ENCODE peak calls at places on chromosomes 11 and 22, in six cellular contexts. I is cardiac muscle cell; B is mammary epithelial cell; U is tibial nerve; M is CD4-positive, CD25-positive, alpha-beta regulatory T cell; X is thoracic aorta. D is an unnamed sample.

GRCh38 chr11:82776377-82776776 is 42.7 kb upstream of the FAM181B start:
- DNase-seq in I (no peak), X (no peak), U (no peak), M (no peak), B (peak; percentile 78), D (no peak)

GRCh38 chr11:119470316-119471266 is 47.6 kb upstream of the THY1 start:
- DNase-seq in M (no peak), B (peak; percentile 75), U (no peak), I (no peak), X (no peak), D (no peak)

GRCh38 chr11:9783986-9784385 is 120.1 kb downstream of the SWAP70 start:
- DNase-seq in U (no peak), X (no peak), B (no peak), I (no peak), M (no peak), D (no peak)

GRCh38 chr22:26430600-26430999 is 1.5 kb downstream of the ASPHD2 start:
- DNase-seq in U (no peak), B (no peak), I (no peak), M (no peak), X (no peak), D (no peak)

GRCh38 chr11:70399681-70400112 is 1.4 kb downstream of the CTTN start:
- DNase-seq in B (peak; percentile 92), I (peak; percentile 43), U (peak; percentile 78), M (no peak), X (peak; percentile 79), D (no peak)

GRCh38 chr11:1953489-1954284 is 6.6 kb downstream of the MRPL23 start:
- DNase-seq in M (no peak), B (no peak), X (no peak), U (no peak), I (no peak), D (no peak)

GRCh38 chr22:26617251-26618199 is at the start of gene CRYBB1:
- DNase-seq in U (no peak), B (no peak), M (no peak), I (no peak), X (no peak), D (no peak)

GRCh38 chr11:75352417-75353206 is 1.2 kb upstream of the ARRB1 start:
- DNase-seq in U (no peak), M (no peak), I (no peak), X (no peak), B (no peak), D (no peak)

GRCh38 chr11:96188625-96189006 is 154.4 kb downstream of the MAML2 start:
- DNase-seq in X (no peak), B (peak; percentile 51), I (no peak), U (no peak), M (no peak), D (no peak)

GRCh38 chr11:69915501-69916250 is 96.5 kb upstream of the FGF3 start:
- DNase-seq in I (peak; percentile 89), M (peak; percentile 39), B (peak; percentile 31), X (peak; percentile 75), U (peak; percentile 82), D (no peak)

GRCh38 chr11:128467610-128468041 is 119.7 kb downstream of the ETS1 start:
- DNase-seq in I (no peak), M (no peak), B (peak; percentile 93), U (no peak), X (peak; percentile 51), D (no peak)

GRCh38 chr11:25068451-25068850 is 571.6 kb downstream of the LUZP2 start:
- DNase-seq in M (no peak), I (no peak), B (peak; percentile 63), X (no peak), U (no peak), D (no peak)

GRCh38 chr11:94450061-94450460 is 43.6 kb downstream of the MRE11 start:
- DNase-seq in X (no peak), B (no peak), I (no peak), M (no peak), U (no peak), D (no peak)

GRCh38 chr22:40666151-40666848 is 13.0 kb upstream of the MCHR1 start:
- DNase-seq in U (no peak), I (peak; percentile 31), M (no peak), B (no peak), X (no peak), D (no peak)

GRCh38 chr22:48236261-48236660 is 1473.8 kb downstream of the TBC1D22A start:
- DNase-seq in I (no peak), X (no peak), B (no peak), U (no peak), M (no peak), D (no peak)

GRCh38 chr11:46393231-46393616 is 1.6 kb upstream of the CHRM4 start:
- DNase-seq in X (no peak), M (no peak), U (no peak), B (no peak), I (no peak), D (no peak)

GRCh38 chr11:61955031-61955415 is 4.9 kb downstream of the BEST1 start:
- DNase-seq in M (no peak), X (no peak), U (peak; percentile 80), I (peak; percentile 57), B (peak; percentile 21), D (no peak)

GRCh38 chr11:66391322-66391721 is 19.8 kb upstream of the SLC29A2 start:
- DNase-seq in M (no peak), I (no peak), B (no peak), X (no peak), U (no peak), D (no peak)

DNA sequence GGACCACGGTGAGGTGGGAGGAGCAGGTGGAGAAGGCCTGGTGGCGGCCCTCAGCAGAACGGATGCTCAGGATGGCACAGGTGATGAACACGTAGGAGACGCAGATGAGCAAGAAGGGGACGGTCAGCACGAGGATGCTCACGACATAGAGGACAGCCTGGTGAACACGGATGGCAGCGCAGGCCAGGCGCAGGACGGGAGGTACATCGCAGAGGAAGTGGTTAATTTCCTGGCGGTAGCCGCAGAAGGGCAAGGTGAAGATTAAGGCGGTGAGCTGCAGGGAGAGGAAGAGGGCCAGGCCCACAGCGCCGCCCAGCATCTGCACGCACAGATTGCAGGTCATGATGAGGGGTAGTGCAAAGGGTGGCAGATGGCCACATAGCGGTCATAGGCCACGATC is 24.0 kb upstream of the OR10W1 start:
- DNase-seq in U (no peak), B (no peak), I (no peak), M (no peak), X (no peak), D (no peak)
- H3K4me3 ChIP-seq in U (no peak overlapping the region), B (no peak overlapping the region), I (no peak overlapping the region), M (no peak overlapping the region), X (no peak overlapping the region), D (no peak overlapping the region)

GRCh38 chr11:65315204-65315865 is 669 bp downstream of the CDC42EP2 start:
- DNase-seq in I (peak; percentile 92), B (peak; percentile 68), X (no peak), M (peak; percentile 61), U (peak; percentile 72), D (no peak)
- H3K27ac ChIP-seq in I (no peak overlapping the region), B (peak overlapping the region; percentile 46), X (peak overlapping the region; percentile 81), M (no peak overlapping the region), U (peak overlapping the region; percentile 93), D (peak overlapping the region; percentile 96)

GRCh38 chr11:111514216-111515031 is at the start of gene HOATZ:
- DNase-seq in I (peak; percentile 54), M (peak; percentile 40), B (no peak), X (no peak), U (no peak), D (no peak)
- H3K4me3 ChIP-seq in I (peak within 1 kb of the TSS; percentile 19), M (no peak within 1 kb of the TSS), B (no peak within 1 kb of the TSS), X (no peak within 1 kb of the TSS), U (peak within 1 kb of the TSS; percentile 35), D (no peak within 1 kb of the TSS)

DNA sequence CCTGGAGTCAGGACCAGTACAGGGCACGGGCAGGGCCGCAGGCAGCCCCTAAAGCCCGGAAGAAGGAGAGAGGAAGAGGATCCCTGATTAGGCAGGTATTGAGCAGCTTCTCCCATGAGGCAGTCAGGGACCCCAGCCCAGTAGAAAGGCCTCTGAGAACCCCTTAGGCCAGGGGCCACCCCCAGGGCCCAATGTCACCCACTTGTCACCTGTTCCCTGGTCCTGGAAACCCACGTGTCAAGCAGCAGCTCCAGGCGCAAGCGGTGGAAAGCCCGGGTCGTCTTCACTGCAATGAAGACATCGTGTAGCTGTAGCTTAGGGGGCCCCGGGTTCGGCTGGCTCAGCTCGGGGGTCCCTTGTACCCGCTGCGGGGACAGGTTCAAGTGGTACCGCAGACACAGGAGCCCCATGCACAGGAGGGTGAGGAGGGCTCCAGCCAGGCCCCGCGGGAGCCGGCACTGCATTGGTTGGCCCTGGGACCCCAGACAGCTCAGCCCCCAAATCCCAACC is 415 bp downstream of the MFNG start:
- DNase-seq in B (no peak), I (no peak), M (peak; percentile 41), U (no peak), X (no peak), D (no peak)
- H3K27ac ChIP-seq in B (no peak overlapping the region), I (no peak overlapping the region), M (peak overlapping the region; percentile 86), U (peak overlapping the region; percentile 53), X (peak overlapping the region; percentile 4), D (peak overlapping the region; percentile 64)

GRCh38 chr11:459511-460220 is 9.6 kb downstream of the PTDSS2 start:
- DNase-seq in M (no peak), X (no peak), I (no peak), U (no peak), B (no peak), D (no peak)
- H3K4me3 ChIP-seq in M (no peak overlapping the region), X (no peak overlapping the region), I (no peak overlapping the region), U (no peak overlapping the region), B (no peak overlapping the region), D (no peak overlapping the region)

DNA sequence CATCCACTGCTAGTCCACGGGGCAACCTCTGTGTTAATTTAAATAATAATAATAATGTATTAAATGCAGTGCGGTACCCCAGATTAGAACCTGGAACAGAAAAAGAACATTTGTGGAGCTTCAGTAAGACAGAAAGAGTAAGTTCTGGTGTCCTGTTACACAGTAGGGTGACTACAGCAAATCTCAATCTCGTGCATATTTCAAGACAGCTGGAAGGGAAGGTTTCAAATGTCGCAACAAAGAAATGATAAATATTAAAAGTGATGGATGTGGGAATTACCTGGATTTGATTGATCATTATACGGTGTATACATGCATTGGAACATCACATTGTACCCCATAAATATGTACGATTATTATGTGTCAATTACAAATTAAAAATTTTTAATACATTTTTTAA is 1.7 kb upstream of the RAC2 start:
- DNase-seq in M (no peak), U (no peak), B (no peak), X (no peak), I (no peak), D (no peak)
- H3K27ac ChIP-seq in M (peak overlapping the region; percentile 95), U (no peak overlapping the region), B (no peak overlapping the region), X (no peak overlapping the region), I (no peak overlapping the region), D (no peak overlapping the region)